ENCODE peak calls at places on chromosomes 1 and 21, in five cellular contexts. D, F, M, R and Z are unnamed samples.

GRCh38 chr1:197619008-197619640 is 156.2 kb downstream of the DENND1B start:
- DNase-seq in D (peak), F (peak), M (no peak), R (peak), Z (no peak)

GRCh38 chr1:204987689-204988088 is 55.3 kb upstream of the CNTN2 start:
- DNase-seq in D (no peak), F (no peak), M (no peak), R (no peak), Z (no peak)

GRCh38 chr1:99682291-99682751 is 36.4 kb downstream of the PALMD start:
- DNase-seq in D (peak), F (peak), M (no peak), R (no peak), Z (no peak)

GRCh38 chr1:165678509-165678908 is 19.9 kb downstream of the ALDH9A1 start:
- DNase-seq in D (peak), F (peak), M (no peak), R (no peak), Z (no peak)

GRCh38 chr1:160481979-160482596 is 41.0 kb downstream of the SLAMF6 start:
- DNase-seq in D (no peak), F (no peak), M (no peak), R (no peak), Z (no peak)

GRCh38 chr1:22343456-22344426 is 107.9 kb upstream of the ZBTB40 start:
- DNase-seq in D (no peak), F (no peak), M (no peak), R (no peak), Z (no peak)

GRCh38 chr1:104322131-104322530 is 572.4 kb downstream of the AMY1C start:
- DNase-seq in D (no peak), F (no peak), M (no peak), R (no peak), Z (no peak)

GRCh38 chr1:7223334-7224080 is 438.3 kb downstream of the CAMTA1 start:
- DNase-seq in D (peak), F (peak), M (no peak), R (peak), Z (no peak)

GRCh38 chr1:41435570-41436178 is 48.8 kb downstream of the EDN2 start:
- DNase-seq in D (peak), F (peak), M (no peak), R (no peak), Z (no peak)

GRCh38 chr1:18414872-18415447 is 65.8 kb upstream of the KLHDC7A start:
- DNase-seq in D (no peak), F (no peak), M (no peak), R (no peak), Z (no peak)

GRCh38 chr1:50977575-50978143 is 7.6 kb downstream of the CDKN2C start:
- DNase-seq in D (no peak), F (peak), M (no peak), R (peak), Z (peak)

GRCh38 chr1:156436319-156437043 is 64.1 kb downstream of the MEF2D start:
- DNase-seq in D (no peak), F (no peak), M (no peak), R (no peak), Z (no peak)

GRCh38 chr1:62370594-62370993 is 51.4 kb upstream of the KANK4 start:
- DNase-seq in D (no peak), F (no peak), M (no peak), R (no peak), Z (no peak)

GRCh38 chr1:143691400-143691891 is 280.3 kb downstream of the FAM72C start:
- DNase-seq in D (peak), F (peak), M (no peak), R (no peak), Z (no peak)

GRCh38 chr21:42431196-42431595 is 27.5 kb downstream of the UBASH3A start:
- DNase-seq in D (no peak), F (no peak), M (no peak), R (no peak), Z (no peak)

GRCh38 chr1:175900171-175900570 is 156.8 kb upstream of the TNR start:
- DNase-seq in D (no peak), F (no peak), M (no peak), R (no peak), Z (no peak)

GRCh38 chr1:21651214-21652042 is 17.7 kb downstream of the RAP1GAP start:
- DNase-seq in D (no peak), F (peak), M (no peak), R (peak), Z (no peak)

GRCh38 chr1:165928075-165928731 is 100.8 kb downstream of the UCK2 start:
- DNase-seq in D (peak), F (peak), M (no peak), R (peak), Z (no peak)

GRCh38 chr1:223887724-223888428 is 42.1 kb upstream of the TP53BP2 start:
- DNase-seq in D (peak), F (peak), M (no peak), R (no peak), Z (peak)

GRCh38 chr1:11501491-11501897 is 22.5 kb downstream of the DISP3 start:
- DNase-seq in D (no peak), F (no peak), M (no peak), R (no peak), Z (no peak)

GRCh38 chr1:41902669-41903068 is 16.1 kb downstream of the HIVEP3 start:
- DNase-seq in D (no peak), F (no peak), M (no peak), R (no peak), Z (no peak)

GRCh38 chr21:45554477-45555175 is 12.4 kb upstream of the SLC19A1 start:
- DNase-seq in D (peak), F (peak), M (peak), R (peak), Z (peak)